ENCODE peak calls at places on chromosomes 11 and 22, in ten cellular contexts. One of them, this sample, is unnamed. For H3K9me3, the result is how much of the 10 kb centered on the place peaks cover.

GRCh38 chr22:41915035-41915782 is at the start of gene SHISA8:
- DNase-seq in naive thymus-derived CD4-positive, alpha-beta T cell: peak
- DNase-seq in transverse colon: peak
- DNase-seq in prostate gland: no peak
- DNase-seq in ovary: peak
- DNase-seq in Panc1: no peak
- DNase-seq in neural progenitor cell: peak
- DNase-seq in astrocyte: peak
- DNase-seq in heart left ventricle: no peak
- DNase-seq in A549: no peak
- DNase-seq in this sample: peak

GRCh38 chr11:69370984-69371709 is 77.2 kb downstream of the MYEOV start:
- DNase-seq in heart left ventricle: no peak
- DNase-seq in naive thymus-derived CD4-positive, alpha-beta T cell: no peak
- DNase-seq in Panc1: no peak
- DNase-seq in prostate gland: no peak
- DNase-seq in neural progenitor cell: no peak
- DNase-seq in ovary: no peak
- DNase-seq in astrocyte: no peak
- DNase-seq in A549: no peak
- DNase-seq in transverse colon: no peak
- DNase-seq in this sample: no peak

GRCh38 chr11:129280027-129280811 is 88.1 kb upstream of the ARHGAP32 start:
- DNase-seq in A549: no peak
- DNase-seq in prostate gland: no peak
- DNase-seq in astrocyte: peak
- DNase-seq in naive thymus-derived CD4-positive, alpha-beta T cell: peak
- DNase-seq in Panc1: no peak
- DNase-seq in neural progenitor cell: no peak
- DNase-seq in heart left ventricle: no peak
- DNase-seq in ovary: peak
- DNase-seq in transverse colon: peak
- DNase-seq in this sample: no peak

GRCh38 chr11:66311965-66312548 is 4.8 kb downstream of the CD248 start:
- DNase-seq in Panc1: peak
- DNase-seq in astrocyte: peak
- DNase-seq in naive thymus-derived CD4-positive, alpha-beta T cell: peak
- DNase-seq in ovary: peak
- DNase-seq in neural progenitor cell: peak
- DNase-seq in heart left ventricle: peak
- DNase-seq in prostate gland: peak
- DNase-seq in A549: peak
- DNase-seq in transverse colon: peak
- DNase-seq in this sample: peak

GRCh38 chr11:64996710-64997380 is at the start of gene BATF2:
- DNase-seq in astrocyte: peak
- DNase-seq in naive thymus-derived CD4-positive, alpha-beta T cell: no peak
- DNase-seq in prostate gland: peak
- DNase-seq in A549: peak
- DNase-seq in heart left ventricle: peak
- DNase-seq in Panc1: no peak
- DNase-seq in ovary: peak
- DNase-seq in neural progenitor cell: peak
- DNase-seq in transverse colon: peak
- DNase-seq in this sample: peak

GRCh38 chr11:61295596-61295926 is 445 bp upstream of the VWCE start:
- DNase-seq in heart left ventricle: no peak
- DNase-seq in ovary: no peak
- DNase-seq in naive thymus-derived CD4-positive, alpha-beta T cell: no peak
- DNase-seq in Panc1: no peak
- DNase-seq in transverse colon: peak
- DNase-seq in astrocyte: no peak
- DNase-seq in neural progenitor cell: no peak
- DNase-seq in prostate gland: no peak
- DNase-seq in A549: no peak
- DNase-seq in this sample: peak

GRCh38 chr11:13333456-13333957 is 55.9 kb downstream of the BMAL1 start:
- DNase-seq in A549: no peak
- DNase-seq in heart left ventricle: no peak
- DNase-seq in transverse colon: peak
- DNase-seq in ovary: no peak
- DNase-seq in prostate gland: no peak
- DNase-seq in Panc1: no peak
- DNase-seq in astrocyte: peak
- DNase-seq in neural progenitor cell: no peak
- DNase-seq in naive thymus-derived CD4-positive, alpha-beta T cell: no peak
- DNase-seq in this sample: no peak

GRCh38 chr11:134346976-134347350 is 15.2 kb downstream of the GLB1L2 start:
- DNase-seq in Panc1: no peak
- DNase-seq in heart left ventricle: no peak
- DNase-seq in neural progenitor cell: no peak
- DNase-seq in A549: no peak
- DNase-seq in transverse colon: no peak
- DNase-seq in prostate gland: no peak
- DNase-seq in astrocyte: no peak
- DNase-seq in naive thymus-derived CD4-positive, alpha-beta T cell: no peak
- DNase-seq in ovary: peak
- DNase-seq in this sample: no peak

GRCh38 chr11:16182553-16182952 is 173.8 kb downstream of the SOX6 start:
- DNase-seq in neural progenitor cell: no peak
- DNase-seq in naive thymus-derived CD4-positive, alpha-beta T cell: no peak
- DNase-seq in heart left ventricle: no peak
- DNase-seq in transverse colon: no peak
- DNase-seq in Panc1: no peak
- DNase-seq in prostate gland: no peak
- DNase-seq in astrocyte: no peak
- DNase-seq in ovary: no peak
- DNase-seq in A549: no peak
- DNase-seq in this sample: no peak

GRCh38 chr11:16178273-16178672 is 178.1 kb downstream of the SOX6 start:
- DNase-seq in neural progenitor cell: no peak
- DNase-seq in heart left ventricle: no peak
- DNase-seq in prostate gland: no peak
- DNase-seq in ovary: no peak
- DNase-seq in transverse colon: no peak
- DNase-seq in Panc1: no peak
- DNase-seq in naive thymus-derived CD4-positive, alpha-beta T cell: no peak
- DNase-seq in A549: no peak
- DNase-seq in astrocyte: no peak
- DNase-seq in this sample: no peak

GRCh38 chr11:16177688-16178087 is 178.7 kb downstream of the SOX6 start:
- DNase-seq in astrocyte: no peak
- DNase-seq in Panc1: no peak
- DNase-seq in ovary: no peak
- DNase-seq in neural progenitor cell: no peak
- DNase-seq in A549: no peak
- DNase-seq in transverse colon: no peak
- DNase-seq in heart left ventricle: no peak
- DNase-seq in naive thymus-derived CD4-positive, alpha-beta T cell: no peak
- DNase-seq in prostate gland: no peak
- DNase-seq in this sample: no peak

GRCh38 chr11:16179668-16180067 is 176.7 kb downstream of the SOX6 start:
- DNase-seq in ovary: no peak
- DNase-seq in Panc1: no peak
- DNase-seq in transverse colon: no peak
- DNase-seq in prostate gland: no peak
- DNase-seq in naive thymus-derived CD4-positive, alpha-beta T cell: no peak
- DNase-seq in A549: no peak
- DNase-seq in neural progenitor cell: no peak
- DNase-seq in heart left ventricle: no peak
- DNase-seq in astrocyte: no peak
- DNase-seq in this sample: no peak

GRCh38 chr11:16180868-16181267 is 175.5 kb downstream of the SOX6 start:
- DNase-seq in Panc1: no peak
- DNase-seq in A549: no peak
- DNase-seq in naive thymus-derived CD4-positive, alpha-beta T cell: no peak
- DNase-seq in prostate gland: no peak
- DNase-seq in astrocyte: no peak
- DNase-seq in ovary: no peak
- DNase-seq in neural progenitor cell: no peak
- DNase-seq in transverse colon: no peak
- DNase-seq in heart left ventricle: no peak
- DNase-seq in this sample: no peak
- H3K27ac ChIP-seq in Panc1: no peak
- H3K27ac ChIP-seq in A549: no peak
- H3K27ac ChIP-seq in naive thymus-derived CD4-positive, alpha-beta T cell: no peak
- H3K27ac ChIP-seq in prostate gland: no peak
- H3K27ac ChIP-seq in astrocyte: no peak
- H3K27ac ChIP-seq in ovary: no peak
- H3K27ac ChIP-seq in neural progenitor cell: no peak
- H3K27ac ChIP-seq in transverse colon: no peak
- H3K27ac ChIP-seq in heart left ventricle: no peak
- H3K27ac ChIP-seq in this sample: no peak

DNA sequence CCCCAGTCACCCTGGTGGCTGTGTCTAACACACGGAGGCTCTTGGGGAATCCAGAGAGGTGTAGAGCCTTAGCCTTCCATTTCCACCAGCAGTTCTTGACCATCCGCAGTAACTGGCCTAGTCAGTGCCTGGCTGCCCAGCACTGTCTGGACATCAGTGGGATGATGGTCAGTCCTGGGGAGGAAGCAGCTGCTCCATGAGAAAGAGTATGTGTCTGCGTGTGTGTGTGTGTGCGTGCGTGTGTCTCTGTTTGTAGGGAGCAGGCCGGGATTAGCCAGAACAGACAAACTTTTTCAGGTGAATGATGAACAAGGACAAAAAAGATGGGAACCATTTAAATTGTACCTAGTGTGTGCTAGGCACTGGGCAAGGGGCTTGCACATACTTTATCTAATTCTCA is 109.3 kb upstream of the SYT13 start:
- DNase-seq in transverse colon: no peak
- DNase-seq in ovary: no peak
- DNase-seq in A549: no peak
- DNase-seq in astrocyte: no peak
- DNase-seq in neural progenitor cell: no peak
- DNase-seq in Panc1: no peak
- DNase-seq in prostate gland: no peak
- DNase-seq in heart left ventricle: peak
- DNase-seq in naive thymus-derived CD4-positive, alpha-beta T cell: no peak
- DNase-seq in this sample: no peak
- H3K9me3 ChIP-seq in transverse colon: under half
- H3K9me3 ChIP-seq in ovary: under half
- H3K9me3 ChIP-seq in A549: under half
- H3K9me3 ChIP-seq in astrocyte: under half
- H3K9me3 ChIP-seq in neural progenitor cell: under half
- H3K9me3 ChIP-seq in Panc1: under half
- H3K9me3 ChIP-seq in prostate gland: under half
- H3K9me3 ChIP-seq in heart left ventricle: under half
- H3K9me3 ChIP-seq in naive thymus-derived CD4-positive, alpha-beta T cell: under half
- H3K9me3 ChIP-seq in this sample: under half

GRCh38 chr11:70472240-70472639 is 73.9 kb downstream of the CTTN start:
- DNase-seq in Panc1: no peak
- DNase-seq in neural progenitor cell: no peak
- DNase-seq in transverse colon: no peak
- DNase-seq in A549: no peak
- DNase-seq in prostate gland: no peak
- DNase-seq in naive thymus-derived CD4-positive, alpha-beta T cell: no peak
- DNase-seq in ovary: no peak
- DNase-seq in astrocyte: no peak
- DNase-seq in heart left ventricle: no peak
- DNase-seq in this sample: no peak

GRCh38 chr11:70470127-70470526 is 71.8 kb downstream of the CTTN start:
- DNase-seq in ovary: no peak
- DNase-seq in prostate gland: no peak
- DNase-seq in transverse colon: no peak
- DNase-seq in neural progenitor cell: no peak
- DNase-seq in Panc1: no peak
- DNase-seq in naive thymus-derived CD4-positive, alpha-beta T cell: no peak
- DNase-seq in A549: no peak
- DNase-seq in heart left ventricle: no peak
- DNase-seq in astrocyte: peak
- DNase-seq in this sample: no peak

GRCh38 chr11:70473186-70473872 is 75.0 kb downstream of the CTTN start:
- DNase-seq in heart left ventricle: no peak
- DNase-seq in astrocyte: no peak
- DNase-seq in prostate gland: no peak
- DNase-seq in transverse colon: no peak
- DNase-seq in A549: no peak
- DNase-seq in Panc1: no peak
- DNase-seq in neural progenitor cell: no peak
- DNase-seq in naive thymus-derived CD4-positive, alpha-beta T cell: no peak
- DNase-seq in ovary: no peak
- DNase-seq in this sample: no peak

GRCh38 chr11:70468256-70469230 is 70.2 kb downstream of the CTTN start:
- DNase-seq in neural progenitor cell: no peak
- DNase-seq in prostate gland: no peak
- DNase-seq in naive thymus-derived CD4-positive, alpha-beta T cell: no peak
- DNase-seq in transverse colon: no peak
- DNase-seq in A549: no peak
- DNase-seq in astrocyte: no peak
- DNase-seq in ovary: no peak
- DNase-seq in Panc1: no peak
- DNase-seq in heart left ventricle: no peak
- DNase-seq in this sample: no peak

GRCh38 chr11:70471254-70471653 is 72.9 kb downstream of the CTTN start:
- DNase-seq in naive thymus-derived CD4-positive, alpha-beta T cell: no peak
- DNase-seq in Panc1: no peak
- DNase-seq in ovary: no peak
- DNase-seq in heart left ventricle: no peak
- DNase-seq in A549: peak
- DNase-seq in astrocyte: no peak
- DNase-seq in transverse colon: no peak
- DNase-seq in neural progenitor cell: peak
- DNase-seq in prostate gland: no peak
- DNase-seq in this sample: no peak
- H3K27ac ChIP-seq in naive thymus-derived CD4-positive, alpha-beta T cell: no peak
- H3K27ac ChIP-seq in Panc1: no peak
- H3K27ac ChIP-seq in ovary: no peak
- H3K27ac ChIP-seq in heart left ventricle: no peak
- H3K27ac ChIP-seq in A549: no peak
- H3K27ac ChIP-seq in astrocyte: no peak
- H3K27ac ChIP-seq in transverse colon: no peak
- H3K27ac ChIP-seq in neural progenitor cell: no peak
- H3K27ac ChIP-seq in prostate gland: no peak
- H3K27ac ChIP-seq in this sample: no peak

GRCh38 chr22:47372596-47373385 is 610.3 kb downstream of the TBC1D22A start:
- DNase-seq in ovary: no peak
- DNase-seq in A549: no peak
- DNase-seq in Panc1: no peak
- DNase-seq in astrocyte: no peak
- DNase-seq in neural progenitor cell: no peak
- DNase-seq in prostate gland: no peak
- DNase-seq in heart left ventricle: peak
- DNase-seq in transverse colon: no peak
- DNase-seq in naive thymus-derived CD4-positive, alpha-beta T cell: no peak
- DNase-seq in this sample: no peak

GRCh38 chr22:47375621-47376321 is 613.3 kb downstream of the TBC1D22A start:
- DNase-seq in heart left ventricle: peak
- DNase-seq in prostate gland: no peak
- DNase-seq in astrocyte: no peak
- DNase-seq in transverse colon: no peak
- DNase-seq in naive thymus-derived CD4-positive, alpha-beta T cell: no peak
- DNase-seq in ovary: no peak
- DNase-seq in neural progenitor cell: no peak
- DNase-seq in Panc1: no peak
- DNase-seq in A549: no peak
- DNase-seq in this sample: no peak

GRCh38 chr22:47374901-47375575 is 612.6 kb downstream of the TBC1D22A start:
- DNase-seq in naive thymus-derived CD4-positive, alpha-beta T cell: no peak
- DNase-seq in Panc1: no peak
- DNase-seq in A549: no peak
- DNase-seq in prostate gland: no peak
- DNase-seq in ovary: no peak
- DNase-seq in neural progenitor cell: no peak
- DNase-seq in heart left ventricle: peak
- DNase-seq in astrocyte: no peak
- DNase-seq in transverse colon: no peak
- DNase-seq in this sample: peak

GRCh38 chr22:47373648-47374272 is 611.3 kb downstream of the TBC1D22A start:
- DNase-seq in prostate gland: no peak
- DNase-seq in transverse colon: no peak
- DNase-seq in heart left ventricle: peak
- DNase-seq in naive thymus-derived CD4-positive, alpha-beta T cell: no peak
- DNase-seq in astrocyte: no peak
- DNase-seq in ovary: no peak
- DNase-seq in neural progenitor cell: no peak
- DNase-seq in Panc1: no peak
- DNase-seq in A549: no peak
- DNase-seq in this sample: no peak

GRCh38 chr22:47374273-47374771 is 611.9 kb downstream of the TBC1D22A start:
- DNase-seq in prostate gland: no peak
- DNase-seq in naive thymus-derived CD4-positive, alpha-beta T cell: no peak
- DNase-seq in ovary: no peak
- DNase-seq in neural progenitor cell: no peak
- DNase-seq in A549: no peak
- DNase-seq in transverse colon: no peak
- DNase-seq in Panc1: no peak
- DNase-seq in heart left ventricle: peak
- DNase-seq in astrocyte: no peak
- DNase-seq in this sample: no peak
- H3K9me3 ChIP-seq in prostate gland: under half
- H3K9me3 ChIP-seq in naive thymus-derived CD4-positive, alpha-beta T cell: under half
- H3K9me3 ChIP-seq in ovary: under half
- H3K9me3 ChIP-seq in neural progenitor cell: under half
- H3K9me3 ChIP-seq in A549: under half
- H3K9me3 ChIP-seq in transverse colon: under half
- H3K9me3 ChIP-seq in Panc1: under half
- H3K9me3 ChIP-seq in heart left ventricle: under half
- H3K9me3 ChIP-seq in astrocyte: under half
- H3K9me3 ChIP-seq in this sample: under half

This sample was measured in pancreas.